ENCODE peak calls at places on chromosomes 12 and 14, in four cellular contexts. M is T-cell, V is HT-29, W is head of caudate nucleus. C is an unnamed sample.

GRCh38 chr12:104132351-104132956 is 5.6 kb downstream of the NFYB start:
- DNase-seq in M (no peak), V (no peak), W (no peak), C (peak; percentile 68)

GRCh38 chr14:23352506-23353432 is at the start of gene SLC22A17:
- DNase-seq in M (peak; percentile 56), W (peak; percentile 97), V (no peak), C (peak; percentile 94)

GRCh38 chr12:457676-458075 is 2.1 kb upstream of the B4GALNT3 start:
- DNase-seq in W (no peak), V (no peak), M (no peak), C (no peak)

GRCh38 chr14:91258021-91258618 is 13.6 kb upstream of the GPR68 start:
- DNase-seq in M (no peak), W (peak; percentile 68), V (no peak), C (no peak)

GRCh38 chr14:31206536-31207286 is 882 bp downstream of the HECTD1 start:
- DNase-seq in W (peak; percentile 29), M (peak; percentile 27), V (peak; percentile 41), C (peak; percentile 19)

GRCh38 chr14:61839452-61839851 is 77.2 kb downstream of the SNAPC1 start:
- DNase-seq in M (no peak), W (no peak), V (no peak), C (no peak)

GRCh38 chr12:91331371-91331770 is 148.8 kb upstream of the DCN start:
- DNase-seq in V (no peak), M (no peak), W (no peak), C (no peak)

GRCh38 chr12:50934981-50935807 is 17.1 kb upstream of the HIGD1C start:
- DNase-seq in M (no peak), W (no peak), V (no peak), C (no peak)

GRCh38 chr12:124518051-124518932 is 49.1 kb downstream of the NCOR2 start:
- DNase-seq in V (peak; percentile 99), M (no peak), W (peak; percentile 97), C (peak; percentile 99)

GRCh38 chr14:69812725-69813124 is 15.7 kb upstream of the SLC10A1 start:
- DNase-seq in M (no peak), V (peak; percentile 35), W (no peak), C (no peak)

GRCh38 chr12:15155271-15155670 is 65.9 kb downstream of the RERG start:
- DNase-seq in M (no peak), V (no peak), W (no peak), C (no peak)

GRCh38 chr14:92961567-92961855 is 38.6 kb downstream of the CHGA start:
- DNase-seq in V (no peak), W (no peak), M (no peak), C (no peak)

GRCh38 chr14:91870001-91870400 is 2.7 kb upstream of the TC2N start:
- DNase-seq in V (peak; percentile 12), W (no peak), M (peak; percentile 77), C (no peak)

GRCh38 chr12:124827588-124828184 is 36.0 kb downstream of the SCARB1 start:
- DNase-seq in W (no peak), V (no peak), M (no peak), C (no peak)

GRCh38 chr14:104510794-104511611 is 68.6 kb upstream of the C14orf180 start:
- DNase-seq in W (peak; percentile 55), M (no peak), V (no peak), C (peak; percentile 40)

GRCh38 chr12:109144224-109144623 is 27.8 kb downstream of the ACACB start:
- DNase-seq in V (no peak), W (no peak), M (no peak), C (no peak)

GRCh38 chr12:23504641-23505399 is 444.6 kb downstream of the SOX5 start:
- DNase-seq in W (no peak), V (peak; percentile 42), M (no peak), C (no peak)